ENCODE peak calls at places on chromosome 22, in nine cellular contexts. D, U, W, X, I, O, A, E and P are unnamed samples.

GRCh38 chr22:21951931-21952465 is 650 bp downstream of the PPM1F start:
- DNase-seq in D (no peak), U (peak; percentile 52), A (peak; percentile 65), W (no peak), I (peak; percentile 33), X (no peak), O (no peak), E (peak; percentile 34), P (peak; percentile 35)

GRCh38 chr22:36443198-36443770 is 38.2 kb downstream of the TXN2 start:
- DNase-seq in A (no peak), D (no peak), X (no peak), O (no peak), E (no peak), W (no peak), U (no peak), I (no peak), P (no peak)

GRCh38 chr22:22343603-22344276 is 99.2 kb downstream of the VPREB1 start:
- DNase-seq in U (no peak), O (no peak), A (no peak), X (no peak), I (no peak), D (no peak), E (no peak), W (no peak), P (no peak)

GRCh38 chr22:43515902-43516301 is 104.1 kb downstream of the MPPED1 start:
- DNase-seq in U (no peak), W (no peak), D (no peak), A (no peak), E (peak; percentile 15), X (no peak), I (peak; percentile 15), O (no peak), P (no peak)

GRCh38 chr22:19776433-19777031 is 16.0 kb downstream of the TBX1 start:
- DNase-seq in E (no peak), D (no peak), X (no peak), I (no peak), W (no peak), A (no peak), U (no peak), O (no peak), P (no peak)

GRCh38 chr22:49658902-49659280 is 168.8 kb downstream of the BRD1 start:
- DNase-seq in A (no peak), E (no peak), U (no peak), O (no peak), X (no peak), D (no peak), I (no peak), W (no peak), P (no peak)

GRCh38 chr22:17101475-17102296 is 16.9 kb downstream of the IL17RA start:
- DNase-seq in W (no peak), O (no peak), A (no peak), E (no peak), D (no peak), U (no peak), X (no peak), I (no peak), P (no peak)

GRCh38 chr22:25098445-25099081 is 101.1 kb upstream of the CRYBB3 start:
- DNase-seq in X (no peak), D (no peak), E (no peak), W (no peak), O (peak; percentile 59), U (no peak), I (no peak), A (no peak), P (no peak)

GRCh38 chr22:40654522-40655167 is 18.1 kb upstream of the MRTFA start:
- DNase-seq in W (no peak), U (peak; percentile 65), I (peak; percentile 32), D (no peak), E (no peak), O (peak; percentile 69), X (no peak), A (peak; percentile 69), P (no peak)

GRCh38 chr22:19543970-19544708 is 19.9 kb upstream of the CLDN5 start:
- DNase-seq in D (no peak), E (no peak), A (no peak), X (no peak), U (no peak), W (no peak), I (no peak), O (no peak), P (no peak)

GRCh38 chr22:45740236-45740635 is 68.6 kb downstream of the ATXN10 start:
- DNase-seq in E (no peak), W (no peak), D (no peak), A (no peak), I (no peak), X (no peak), O (no peak), U (no peak), P (no peak)

GRCh38 chr22:39278040-39278439 is 33.3 kb upstream of the PDGFB start:
- DNase-seq in I (no peak), D (no peak), X (no peak), U (peak; percentile 72), O (no peak), A (no peak), W (no peak), E (no peak), P (no peak)

GRCh38 chr22:19639610-19640135 is 74.6 kb upstream of the SEPTIN5 start:
- DNase-seq in U (no peak), A (no peak), I (no peak), E (no peak), O (no peak), X (no peak), W (no peak), D (no peak), P (no peak)

GRCh38 chr22:35596821-35597220 is 20.3 kb downstream of the MB start:
- DNase-seq in E (no peak), I (no peak), U (no peak), X (no peak), A (no peak), O (no peak), W (no peak), D (no peak), P (no peak)

GRCh38 chr22:46079861-46080821 is 70.2 kb upstream of the PPARA start:
- DNase-seq in E (no peak), I (no peak), O (peak; percentile 96), A (no peak), D (no peak), X (no peak), W (peak; percentile 76), U (peak; percentile 90), P (no peak)

GRCh38 chr22:19482297-19482696 is 2.6 kb downstream of the CDC45 start:
- DNase-seq in W (no peak), A (no peak), E (no peak), U (no peak), X (no peak), D (no peak), I (no peak), O (no peak), P (no peak)

GRCh38 chr22:39518996-39519680 is 1.2 kb upstream of the ATF4 start:
- DNase-seq in D (no peak), O (no peak), X (no peak), I (no peak), W (no peak), U (peak; percentile 51), A (no peak), E (peak; percentile 57), P (no peak)

GRCh38 chr22:29607426-29607825 is 4.0 kb downstream of the NF2 start:
- DNase-seq in O (no peak), D (no peak), U (no peak), X (no peak), E (no peak), I (no peak), W (no peak), A (no peak), P (no peak)

GRCh38 chr22:31089101-31090100 is 8.3 kb downstream of the SMTN start:
- DNase-seq in D (no peak), E (peak; percentile 45), W (no peak), U (peak; percentile 76), I (peak; percentile 51), A (peak; percentile 67), O (peak; percentile 65), X (no peak), P (peak; percentile 77)

GRCh38 chr22:46823248-46823647 is 60.8 kb downstream of the TBC1D22A start:
- DNase-seq in U (no peak), W (no peak), X (no peak), D (no peak), A (no peak), I (no peak), O (no peak), E (no peak), P (no peak)